ENCODE peak calls at places on chromosomes 6 and 20, in eight cellular contexts. H is HCT116, V is SK-N-MC, D is HL-60, K is HepG2, X is stomach, Y is GM12892, N is sigmoid colon. M is an unnamed sample.

GRCh38 chr6:5108068-5108467 is 22.9 kb downstream of the PPP1R3G start:
- DNase-seq in H (no peak), V (no peak), D (no peak), K (no peak), X (no peak), Y (no peak), N (peak; percentile 36), M (no peak)

GRCh38 chr20:4546786-4547185 is 174.9 kb upstream of the PRND start:
- DNase-seq in H (peak; percentile 65), V (no peak), D (no peak), K (no peak), X (no peak), Y (no peak), N (no peak), M (no peak)

GRCh38 chr20:32893878-32894483 is 35.3 kb downstream of the EFCAB8 start:
- DNase-seq in H (no peak), V (no peak), D (peak; percentile 50), K (peak; percentile 59), X (no peak), Y (no peak), N (no peak), M (no peak)

GRCh38 chr6:33692760-33693158 is 18.7 kb downstream of the UQCC2 start:
- DNase-seq in H (no peak), V (no peak), D (peak; percentile 76), K (no peak), X (peak; percentile 51), Y (no peak), N (no peak), M (no peak)

GRCh38 chr6:4719491-4719890 is 56.7 kb upstream of the CDYL start:
- DNase-seq in H (no peak), V (no peak), D (no peak), K (no peak), X (no peak), Y (no peak), N (no peak), M (no peak)

GRCh38 chr6:1700283-1700967 is 90.7 kb downstream of the FOXC1 start:
- DNase-seq in H (no peak), V (no peak), D (no peak), K (no peak), X (no peak), Y (no peak), N (no peak), M (no peak)

GRCh38 chr20:62808211-62808865 is 3.7 kb downstream of the OGFR start:
- DNase-seq in H (no peak), V (no peak), D (peak; percentile 68), K (peak; percentile 66), X (peak; percentile 70), Y (peak; percentile 81), N (no peak), M (no peak)

GRCh38 chr6:160041608-160042007 is 72.7 kb downstream of the IGF2R start:
- DNase-seq in H (no peak), V (no peak), D (no peak), K (peak; percentile 22), X (peak; percentile 83), Y (no peak), N (no peak), M (peak; percentile 91)

GRCh38 chr6:111258615-111259088 is 171.3 kb downstream of the SLC16A10 start:
- DNase-seq in H (no peak), V (no peak), D (no peak), K (no peak), X (no peak), Y (peak; percentile 11), N (no peak), M (no peak)

GRCh38 chr6:45436544-45437440 is 59.1 kb upstream of the SUPT3H start:
- DNase-seq in H (no peak), V (peak; percentile 64), D (peak; percentile 70), K (no peak), X (no peak), Y (no peak), N (no peak), M (no peak)

GRCh38 chr20:34216382-34216742 is 24.9 kb upstream of the ASIP start:
- DNase-seq in H (no peak), V (no peak), D (no peak), K (no peak), X (no peak), Y (no peak), N (no peak), M (no peak)

GRCh38 chr20:19758888-19759331 is 852 bp downstream of the RIN2 start:
- DNase-seq in H (no peak), V (peak; percentile 87), D (no peak), K (peak; percentile 74), X (peak; percentile 49), Y (no peak), N (peak; percentile 83), M (peak; percentile 66)

GRCh38 chr20:16292227-16292626 is 281.0 kb downstream of the KIF16B start:
- DNase-seq in H (no peak), V (no peak), D (no peak), K (no peak), X (no peak), Y (no peak), N (no peak), M (no peak)

GRCh38 chr6:91276315-91276714 is 689.4 kb upstream of the MAP3K7 start:
- DNase-seq in H (no peak), V (no peak), D (no peak), K (peak; percentile 3), X (no peak), Y (no peak), N (no peak), M (no peak)

GRCh38 chr6:28589234-28589951 is 63.7 kb downstream of the GPX5 start:
- DNase-seq in H (peak; percentile 96), V (peak; percentile 97), D (peak; percentile 17), K (peak; percentile 95), X (no peak), Y (no peak), N (no peak), M (no peak)

GRCh38 chr20:8213831-8214587 is 81.9 kb downstream of the PLCB1 start:
- DNase-seq in H (no peak), V (no peak), D (peak; percentile 20), K (no peak), X (no peak), Y (no peak), N (no peak), M (no peak)

GRCh38 chr6:36829919-36830544 is 9.2 kb downstream of the CPNE5 start:
- DNase-seq in H (no peak), V (no peak), D (no peak), K (peak; percentile 98), X (peak; percentile 84), Y (no peak), N (peak; percentile 92), M (peak; percentile 84)

GRCh38 chr20:48665785-48666184 is 162.0 kb downstream of the PREX1 start:
- DNase-seq in H (no peak), V (no peak), D (no peak), K (no peak), X (no peak), Y (no peak), N (no peak), M (no peak)
- TF ChIP-seq POLR2AphosphoS5 in H (no peak), V (no peak), D (no peak), K (no peak), X (no peak), Y (no peak), N (no peak), M (no peak)

GRCh38 chr20:46358336-46359058 is 47.9 kb downstream of the ELMO2 start:
- DNase-seq in H (no peak), V (no peak), D (no peak), K (no peak), X (no peak), Y (no peak), N (no peak), M (no peak)

GRCh38 chr20:46357030-46357514 is 48.8 kb upstream of the CDH22 start:
- DNase-seq in H (no peak), V (no peak), D (no peak), K (no peak), X (peak; percentile 33), Y (no peak), N (no peak), M (no peak)

GRCh38 chr20:46355778-46356177 is 47.5 kb upstream of the CDH22 start:
- DNase-seq in H (no peak), V (no peak), D (no peak), K (no peak), X (no peak), Y (no peak), N (no peak), M (no peak)

GRCh38 chr20:46354920-46355654 is 46.8 kb upstream of the CDH22 start:
- DNase-seq in H (no peak), V (no peak), D (no peak), K (no peak), X (no peak), Y (no peak), N (no peak), M (no peak)

DNA sequence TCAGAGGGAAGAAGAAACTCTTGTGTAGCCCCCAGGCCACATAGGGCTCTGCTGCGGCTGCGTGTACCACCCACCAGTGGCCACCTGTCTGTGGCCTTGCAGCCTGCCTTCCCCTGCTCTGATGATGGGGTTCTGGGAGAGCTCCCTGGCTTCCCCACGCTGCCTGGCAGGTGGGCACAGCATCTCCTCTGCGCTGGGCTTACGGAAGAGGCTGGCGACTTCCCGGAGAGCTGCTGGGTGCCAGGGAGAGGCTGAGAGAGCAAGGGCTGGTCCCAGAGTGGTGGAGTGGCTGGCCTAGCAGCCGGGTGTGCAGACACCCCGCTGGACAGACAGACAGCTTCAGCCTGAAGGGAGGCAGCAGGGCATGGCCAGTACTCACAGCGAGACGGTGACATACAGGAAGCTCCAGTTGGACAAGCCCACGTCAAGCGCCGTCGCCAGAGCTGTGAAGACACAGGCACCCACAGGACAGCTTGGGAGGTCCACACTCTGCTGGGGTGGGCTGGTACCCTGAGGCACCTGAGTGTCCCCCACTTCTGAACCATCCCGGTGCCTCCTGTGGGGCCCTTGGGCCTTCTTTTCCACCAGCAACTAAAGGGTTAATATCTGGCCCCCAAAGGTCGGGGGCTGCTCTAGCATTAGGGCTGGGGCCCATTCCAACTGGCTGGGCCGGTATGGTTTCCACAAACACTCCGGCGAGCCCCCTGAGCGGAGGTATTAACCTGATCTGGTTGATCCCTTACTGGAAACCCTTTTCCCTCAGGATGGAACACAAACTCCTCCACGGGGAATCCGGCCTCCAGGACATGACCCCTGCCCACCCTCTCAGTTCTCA is 48.1 kb upstream of the CDH22 start:
- DNase-seq in H (no peak), V (no peak), D (no peak), K (no peak), X (no peak), Y (no peak), N (no peak), M (no peak)
- TF ChIP-seq POLR2AphosphoS5 in H (no peak), V (peak; percentile 15), D (no peak), K (no peak), X (no peak), Y (no peak), N (no peak), M (no peak)

DNA sequence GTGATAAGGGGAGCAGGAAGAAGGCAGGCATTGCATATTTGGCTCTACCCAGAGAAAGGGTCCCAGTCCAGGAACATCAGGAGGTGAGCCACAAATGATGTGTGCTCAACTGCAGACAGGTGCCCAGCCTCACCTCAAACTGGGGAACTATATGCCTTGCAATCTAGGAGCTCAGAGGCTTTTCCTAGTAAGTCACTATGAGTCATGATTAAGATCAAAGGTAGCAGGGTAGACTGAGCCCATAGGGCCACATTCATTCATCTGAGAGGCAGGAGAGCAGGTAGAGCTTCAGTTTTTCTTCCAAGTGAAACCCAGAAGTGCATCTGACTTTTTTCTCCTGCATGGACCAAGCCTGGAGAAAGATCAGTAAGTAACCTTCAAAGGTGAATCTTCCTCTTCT is 31.3 kb downstream of the MARCKS start:
- DNase-seq in H (no peak), V (no peak), D (no peak), K (no peak), X (no peak), Y (no peak), N (no peak), M (no peak)
- TF ChIP-seq POLR2AphosphoS5 in H (no peak), V (no peak), D (no peak), K (no peak), X (no peak), Y (no peak), N (no peak), M (no peak)

GRCh38 chr6:167050903-167051302 is 51.7 kb downstream of the CEP43 start:
- DNase-seq in H (no peak), V (no peak), D (no peak), K (no peak), X (no peak), Y (no peak), N (no peak), M (no peak)
- TF ChIP-seq POLR2AphosphoS5 in H (no peak), V (no peak), D (no peak), K (no peak), X (no peak), Y (no peak), N (no peak), M (no peak)

M was measured in prostate gland.